ENCODE peak calls at places on chromosomes 3 and 15, in four cellular contexts. T, Y, A and Z are unnamed samples.

GRCh38 chr3:102156426-102156825 is 278.4 kb upstream of the ZPLD1 start:
- DNase-seq in Y (no peak), T (peak; percentile 85), A (no peak), Z (peak; percentile 86)

GRCh38 chr3:11556851-11557644 is 86.7 kb downstream of the VGLL4 start:
- DNase-seq in T (peak; percentile 70), Y (no peak), A (no peak), Z (no peak)

GRCh38 chr3:82364827-82365226 is 603.4 kb upstream of the GBE1 start:
- DNase-seq in A (no peak), T (no peak), Y (no peak), Z (no peak)

GRCh38 chr15:67824900-67825879 is at the start of gene SKOR1:
- DNase-seq in Y (no peak), T (peak; percentile 56), A (no peak), Z (no peak)

GRCh38 chr15:66701422-66702034 is 508 bp upstream of the SMAD6 start:
- DNase-seq in A (peak; percentile 29), T (peak; percentile 48), Y (peak; percentile 46), Z (peak; percentile 70)

GRCh38 chr15:28110416-28110975 is 11.4 kb upstream of the OCA2 start:
- DNase-seq in A (no peak), Y (no peak), T (no peak), Z (no peak)

GRCh38 chr15:97504031-97504430 is 456.5 kb upstream of the ARRDC4 start:
- DNase-seq in Y (no peak), T (no peak), A (no peak), Z (no peak)

GRCh38 chr3:11195201-11195600 is 40.9 kb downstream of the HRH1 start:
- DNase-seq in T (peak; percentile 55), A (no peak), Y (no peak), Z (no peak)

GRCh38 chr3:12730511-12731234 is 28.4 kb downstream of the TMEM40 start:
- DNase-seq in A (no peak), Y (no peak), T (peak; percentile 53), Z (no peak)

GRCh38 chr3:83514130-83514914 is 1444.5 kb upstream of the CADM2 start:
- DNase-seq in A (no peak), T (no peak), Y (no peak), Z (no peak)

GRCh38 chr15:71152542-71152941 is 37.3 kb downstream of the THSD4 start:
- DNase-seq in Y (no peak), T (no peak), A (no peak), Z (no peak)

GRCh38 chr3:116835658-116836057 is 126.1 kb downstream of the TUSC7 start:
- DNase-seq in A (no peak), Y (no peak), T (no peak), Z (no peak)

GRCh38 chr3:172225215-172225707 is 185.9 kb downstream of the FNDC3B start:
- DNase-seq in A (no peak), Y (no peak), T (no peak), Z (no peak)

GRCh38 chr3:28958656-28959055 is 322.2 kb upstream of the RBMS3 start:
- DNase-seq in T (no peak), A (no peak), Y (no peak), Z (no peak)

GRCh38 chr3:197031315-197032285 is 2.0 kb upstream of the MELTF start:
- DNase-seq in T (peak; percentile 99), Y (no peak), A (no peak), Z (peak; percentile 92)

GRCh38 chr3:161339517-161340500 is 31.5 kb downstream of the SPTSSB start:
- DNase-seq in A (no peak), T (peak; percentile 82), Y (no peak), Z (no peak)

GRCh38 chr3:114212646-114213045 is 24.7 kb downstream of the ZNF80 start:
- DNase-seq in A (no peak), Y (no peak), T (no peak), Z (no peak)

GRCh38 chr15:80424381-80424780 is 20.2 kb downstream of the ARNT2 start:
- DNase-seq in A (no peak), Y (no peak), T (no peak), Z (no peak)

GRCh38 chr3:177337548-177338331 is 140.5 kb upstream of the TBL1XR1 start:
- DNase-seq in T (peak; percentile 80), A (peak; percentile 43), Y (peak; percentile 68), Z (no peak)

GRCh38 chr3:13282986-13283876 is 136.9 kb downstream of the NUP210 start:
- DNase-seq in Y (peak; percentile 30), A (no peak), T (no peak), Z (peak; percentile 63)